ENCODE peak calls at places on chromosomes 12 and 14, in five cellular contexts. One of them, this sample, is unnamed.
A peak's percentile ranks its signal among the peaks of the same experiment; 100 is the strongest.

GRCh38 chr14:69572634-69573135 is 2.0 kb downstream of the CCDC177 start:
- DNase-seq in Peyer's patch: no peak
- DNase-seq in endothelial cell of umbilical vein: no peak
- DNase-seq in fibroblast of lung: no peak
- DNase-seq in heart right ventricle: no peak
- DNase-seq in this sample: no peak

GRCh38 chr12:54068423-54069070 is 14.9 kb downstream of the HOXC4 start:
- DNase-seq in heart right ventricle: no peak
- DNase-seq in Peyer's patch: no peak
- DNase-seq in endothelial cell of umbilical vein: no peak
- DNase-seq in fibroblast of lung: no peak
- DNase-seq in this sample: no peak

GRCh38 chr12:43115441-43116160 is 436.4 kb downstream of the ADAMTS20 start:
- DNase-seq in endothelial cell of umbilical vein: no peak
- DNase-seq in Peyer's patch: no peak
- DNase-seq in heart right ventricle: no peak
- DNase-seq in fibroblast of lung: no peak
- DNase-seq in this sample: no peak

GRCh38 chr14:64704743-64705405 is 650 bp downstream of the PLEKHG3 start:
- DNase-seq in heart right ventricle: no peak
- DNase-seq in Peyer's patch: peak; percentile 53
- DNase-seq in endothelial cell of umbilical vein: no peak
- DNase-seq in fibroblast of lung: no peak
- DNase-seq in this sample: peak; percentile 63

GRCh38 chr14:81826080-81826479 is 292.4 kb upstream of the SEL1L start:
- DNase-seq in fibroblast of lung: no peak
- DNase-seq in endothelial cell of umbilical vein: no peak
- DNase-seq in heart right ventricle: no peak
- DNase-seq in Peyer's patch: no peak
- DNase-seq in this sample: no peak

GRCh38 chr14:41605550-41606248 is 977 bp upstream of the LRFN5 start:
- DNase-seq in Peyer's patch: no peak
- DNase-seq in fibroblast of lung: peak; percentile 61
- DNase-seq in endothelial cell of umbilical vein: no peak
- DNase-seq in heart right ventricle: no peak
- DNase-seq in this sample: peak; percentile 44

GRCh38 chr12:6605425-6606330 is 1.5 kb downstream of the CHD4 start:
- DNase-seq in heart right ventricle: peak; percentile 8
- DNase-seq in endothelial cell of umbilical vein: peak; percentile 15
- DNase-seq in Peyer's patch: no peak
- DNase-seq in fibroblast of lung: no peak
- DNase-seq in this sample: peak; percentile 59

GRCh38 chr12:79934309-79935020 is 432 bp downstream of the PPP1R12A start:
- DNase-seq in fibroblast of lung: peak; percentile 55
- DNase-seq in endothelial cell of umbilical vein: no peak
- DNase-seq in heart right ventricle: peak; percentile 58
- DNase-seq in Peyer's patch: no peak
- DNase-seq in this sample: peak; percentile 73

GRCh38 chr12:6340745-6341438 is 984 bp downstream of the TNFRSF1A start:
- DNase-seq in endothelial cell of umbilical vein: peak; percentile 21
- DNase-seq in heart right ventricle: no peak
- DNase-seq in fibroblast of lung: no peak
- DNase-seq in Peyer's patch: no peak
- DNase-seq in this sample: no peak

GRCh38 chr12:88578821-88579518 is 1.3 kb downstream of the KITLG start:
- DNase-seq in heart right ventricle: no peak
- DNase-seq in Peyer's patch: peak; percentile 55
- DNase-seq in fibroblast of lung: no peak
- DNase-seq in endothelial cell of umbilical vein: peak; percentile 49
- DNase-seq in this sample: peak; percentile 48

GRCh38 chr12:57815177-57816000 is 3.1 kb downstream of the AVIL start:
- DNase-seq in fibroblast of lung: no peak
- DNase-seq in endothelial cell of umbilical vein: no peak
- DNase-seq in Peyer's patch: no peak
- DNase-seq in heart right ventricle: no peak
- DNase-seq in this sample: no peak

GRCh38 chr12:125184213-125184952 is 119.1 kb downstream of the AACS start:
- DNase-seq in endothelial cell of umbilical vein: no peak
- DNase-seq in fibroblast of lung: no peak
- DNase-seq in Peyer's patch: no peak
- DNase-seq in heart right ventricle: no peak
- DNase-seq in this sample: no peak

GRCh38 chr14:32078030-32078793 is 1.1 kb downstream of the ARHGAP5 start:
- DNase-seq in heart right ventricle: peak; percentile 46
- DNase-seq in endothelial cell of umbilical vein: peak; percentile 67
- DNase-seq in fibroblast of lung: peak; percentile 55
- DNase-seq in Peyer's patch: peak; percentile 71
- DNase-seq in this sample: peak; percentile 72

GRCh38 chr14:95361373-95362179 is 41.9 kb upstream of the CLMN start:
- DNase-seq in fibroblast of lung: peak; percentile 6
- DNase-seq in Peyer's patch: peak; percentile 81
- DNase-seq in heart right ventricle: peak; percentile 34
- DNase-seq in endothelial cell of umbilical vein: peak; percentile 36
- DNase-seq in this sample: no peak

GRCh38 chr12:127310548-127310947 is 956.4 kb upstream of the TMEM132C start:
- DNase-seq in fibroblast of lung: no peak
- DNase-seq in Peyer's patch: no peak
- DNase-seq in heart right ventricle: no peak
- DNase-seq in endothelial cell of umbilical vein: no peak
- DNase-seq in this sample: no peak

GRCh38 chr14:59926534-59926933 is 6.6 kb downstream of the LRRC9 start:
- DNase-seq in endothelial cell of umbilical vein: no peak
- DNase-seq in Peyer's patch: no peak
- DNase-seq in heart right ventricle: no peak
- DNase-seq in fibroblast of lung: no peak
- DNase-seq in this sample: no peak

GRCh38 chr12:22518067-22518719 is 26.1 kb downstream of the C2CD5 start:
- DNase-seq in Peyer's patch: no peak
- DNase-seq in endothelial cell of umbilical vein: peak; percentile 86
- DNase-seq in fibroblast of lung: peak; percentile 65
- DNase-seq in heart right ventricle: peak; percentile 47
- DNase-seq in this sample: no peak

GRCh38 chr12:69052613-69053408 is 119.8 kb upstream of the CPM start:
- DNase-seq in Peyer's patch: no peak
- DNase-seq in heart right ventricle: no peak
- DNase-seq in endothelial cell of umbilical vein: peak; percentile 62
- DNase-seq in fibroblast of lung: peak; percentile 73
- DNase-seq in this sample: peak; percentile 90

GRCh38 chr12:113103756-113104450 is 31.7 kb downstream of the RASAL1 start:
- DNase-seq in endothelial cell of umbilical vein: no peak
- DNase-seq in fibroblast of lung: no peak
- DNase-seq in heart right ventricle: no peak
- DNase-seq in Peyer's patch: peak; percentile 82
- DNase-seq in this sample: no peak

GRCh38 chr14:96962337-96962736 is 165.2 kb downstream of the VRK1 start:
- DNase-seq in fibroblast of lung: no peak
- DNase-seq in Peyer's patch: peak; percentile 67
- DNase-seq in heart right ventricle: no peak
- DNase-seq in endothelial cell of umbilical vein: no peak
- DNase-seq in this sample: no peak

GRCh38 chr12:26787125-26787495 is 45.9 kb downstream of the ITPR2 start:
- DNase-seq in Peyer's patch: no peak
- DNase-seq in heart right ventricle: peak; percentile 16
- DNase-seq in endothelial cell of umbilical vein: peak; percentile 96
- DNase-seq in fibroblast of lung: peak; percentile 68
- DNase-seq in this sample: peak; percentile 61

GRCh38 chr12:107567871-107568619 is 117.6 kb upstream of the PWP1 start:
- DNase-seq in heart right ventricle: no peak
- DNase-seq in Peyer's patch: no peak
- DNase-seq in fibroblast of lung: no peak
- DNase-seq in endothelial cell of umbilical vein: no peak
- DNase-seq in this sample: no peak

GRCh38 chr12:6182279-6182898 is 17.8 kb upstream of the CD9 start:
- DNase-seq in endothelial cell of umbilical vein: peak; percentile 89
- DNase-seq in Peyer's patch: peak; percentile 68
- DNase-seq in heart right ventricle: peak; percentile 69
- DNase-seq in fibroblast of lung: peak; percentile 96
- DNase-seq in this sample: peak; percentile 92

GRCh38 chr12:28578361-28578760 is 388.1 kb downstream of the CCDC91 start:
- DNase-seq in heart right ventricle: no peak
- DNase-seq in endothelial cell of umbilical vein: no peak
- DNase-seq in fibroblast of lung: no peak
- DNase-seq in Peyer's patch: no peak
- DNase-seq in this sample: peak; percentile 55

GRCh38 chr12:2640281-2640680 is 154.5 kb upstream of the FKBP4 start:
- DNase-seq in endothelial cell of umbilical vein: no peak
- DNase-seq in fibroblast of lung: no peak
- DNase-seq in heart right ventricle: no peak
- DNase-seq in Peyer's patch: peak; percentile 29
- DNase-seq in this sample: peak; percentile 52

GRCh38 chr14:36585100-36585499 is 2.7 kb upstream of the NKX2-8 start:
- DNase-seq in endothelial cell of umbilical vein: no peak
- DNase-seq in fibroblast of lung: no peak
- DNase-seq in Peyer's patch: no peak
- DNase-seq in heart right ventricle: no peak
- DNase-seq in this sample: no peak

GRCh38 chr14:65471038-65471878 is 58.7 kb downstream of the FUT8 start:
- DNase-seq in endothelial cell of umbilical vein: no peak
- DNase-seq in fibroblast of lung: no peak
- DNase-seq in heart right ventricle: no peak
- DNase-seq in Peyer's patch: no peak
- DNase-seq in this sample: no peak

GRCh38 chr14:59020382-59020781 is 168.1 kb upstream of the DAAM1 start:
- DNase-seq in heart right ventricle: no peak
- DNase-seq in endothelial cell of umbilical vein: peak; percentile 35
- DNase-seq in Peyer's patch: no peak
- DNase-seq in fibroblast of lung: peak; percentile 51
- DNase-seq in this sample: peak; percentile 50

GRCh38 chr14:49999216-49999761 is 106.4 kb downstream of the ARF6 start:
- DNase-seq in Peyer's patch: peak; percentile 97
- DNase-seq in endothelial cell of umbilical vein: peak; percentile 76
- DNase-seq in heart right ventricle: peak; percentile 82
- DNase-seq in fibroblast of lung: peak; percentile 69
- DNase-seq in this sample: peak; percentile 86

GRCh38 chr14:75339059-75339458 is 60.4 kb downstream of the FOS start:
- DNase-seq in endothelial cell of umbilical vein: no peak
- DNase-seq in fibroblast of lung: peak; percentile 54
- DNase-seq in heart right ventricle: no peak
- DNase-seq in Peyer's patch: no peak
- DNase-seq in this sample: peak; percentile 65
- H3K36me3 ChIP-seq in endothelial cell of umbilical vein: no peaks in the 10 kb centered on the region
- H3K36me3 ChIP-seq in fibroblast of lung: no peaks in the 10 kb centered on the region
- H3K36me3 ChIP-seq in heart right ventricle: no peaks in the 10 kb centered on the region
- H3K36me3 ChIP-seq in Peyer's patch: no peaks in the 10 kb centered on the region
- H3K36me3 ChIP-seq in this sample: no peaks in the 10 kb centered on the region

GRCh38 chr14:54768501-54768900 is 134.1 kb downstream of the GCH1 start:
- DNase-seq in Peyer's patch: no peak
- DNase-seq in fibroblast of lung: no peak
- DNase-seq in heart right ventricle: no peak
- DNase-seq in endothelial cell of umbilical vein: no peak
- DNase-seq in this sample: no peak
- H3K36me3 ChIP-seq in Peyer's patch: no peaks in the 10 kb centered on the region
- H3K36me3 ChIP-seq in fibroblast of lung: peaks cover 28% of the 10 kb centered on the region
- H3K36me3 ChIP-seq in heart right ventricle: peaks cover 55% of the 10 kb centered on the region
- H3K36me3 ChIP-seq in endothelial cell of umbilical vein: peaks cover 41% of the 10 kb centered on the region
- H3K36me3 ChIP-seq in this sample: peaks cover 65% of the 10 kb centered on the region

GRCh38 chr12:60415361-60415760 is 819.5 kb downstream of the SLC16A7 start:
- DNase-seq in heart right ventricle: no peak
- DNase-seq in fibroblast of lung: peak; percentile 97
- DNase-seq in Peyer's patch: no peak
- DNase-seq in endothelial cell of umbilical vein: peak; percentile 21
- DNase-seq in this sample: no peak
- H3K36me3 ChIP-seq in heart right ventricle: no peaks in the 10 kb centered on the region
- H3K36me3 ChIP-seq in fibroblast of lung: no peaks in the 10 kb centered on the region
- H3K36me3 ChIP-seq in Peyer's patch: no peaks in the 10 kb centered on the region
- H3K36me3 ChIP-seq in endothelial cell of umbilical vein: no peaks in the 10 kb centered on the region
- H3K36me3 ChIP-seq in this sample: no peaks in the 10 kb centered on the region

DNA sequence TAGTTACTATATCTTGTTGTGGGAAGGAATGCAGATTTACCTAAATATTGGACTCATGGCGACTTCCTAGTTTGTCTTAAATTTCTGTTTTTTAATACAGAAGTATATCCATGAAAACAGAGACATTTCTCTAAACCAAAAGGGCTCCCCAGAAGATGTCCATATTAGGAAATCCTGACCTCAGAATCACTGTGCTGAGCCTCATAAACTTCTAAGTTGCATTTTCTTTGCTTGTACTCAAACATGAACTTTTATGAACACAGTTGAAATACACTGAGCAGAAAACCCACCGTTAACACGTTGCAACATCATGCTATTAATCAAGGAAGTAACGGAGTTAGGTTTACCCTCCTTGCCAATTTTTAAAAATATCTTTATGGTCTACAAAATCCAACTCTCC is 42.9 kb upstream of the NR2C1 start:
- DNase-seq in endothelial cell of umbilical vein: no peak
- DNase-seq in heart right ventricle: no peak
- DNase-seq in Peyer's patch: no peak
- DNase-seq in fibroblast of lung: peak; percentile 14
- DNase-seq in this sample: no peak
- H3K36me3 ChIP-seq in endothelial cell of umbilical vein: peaks cover 3% of the 10 kb centered on the region
- H3K36me3 ChIP-seq in heart right ventricle: peaks cover 14% of the 10 kb centered on the region
- H3K36me3 ChIP-seq in Peyer's patch: no peaks in the 10 kb centered on the region
- H3K36me3 ChIP-seq in fibroblast of lung: no peaks in the 10 kb centered on the region
- H3K36me3 ChIP-seq in this sample: peaks cover 4% of the 10 kb centered on the region

DNA sequence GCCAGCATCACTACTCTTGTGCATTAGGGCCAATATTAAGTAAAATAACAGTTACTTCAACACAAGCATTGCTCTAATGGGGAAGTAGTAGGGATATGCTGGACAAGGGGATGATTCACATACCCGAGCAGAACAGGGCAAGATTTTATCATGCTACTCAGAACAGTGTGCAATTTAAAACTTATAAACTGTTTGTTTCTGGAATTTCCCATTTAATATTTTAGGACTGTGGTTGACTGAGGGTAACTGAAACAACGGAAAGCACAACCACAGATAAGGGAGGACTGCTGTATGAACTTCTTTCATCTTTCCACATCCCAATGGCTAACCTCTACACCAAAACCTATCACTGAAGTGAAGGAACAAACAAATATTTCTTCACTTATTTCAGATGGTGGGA is 36.8 kb downstream of the SARNP start:
- DNase-seq in endothelial cell of umbilical vein: no peak
- DNase-seq in fibroblast of lung: no peak
- DNase-seq in Peyer's patch: no peak
- DNase-seq in heart right ventricle: no peak
- DNase-seq in this sample: peak; percentile 52
- H3K36me3 ChIP-seq in endothelial cell of umbilical vein: peaks cover 10% of the 10 kb centered on the region
- H3K36me3 ChIP-seq in fibroblast of lung: peaks cover 9% of the 10 kb centered on the region
- H3K36me3 ChIP-seq in Peyer's patch: no peaks in the 10 kb centered on the region
- H3K36me3 ChIP-seq in heart right ventricle: peaks cover 98% of the 10 kb centered on the region
- H3K36me3 ChIP-seq in this sample: peaks cover 93% of the 10 kb centered on the region

DNA sequence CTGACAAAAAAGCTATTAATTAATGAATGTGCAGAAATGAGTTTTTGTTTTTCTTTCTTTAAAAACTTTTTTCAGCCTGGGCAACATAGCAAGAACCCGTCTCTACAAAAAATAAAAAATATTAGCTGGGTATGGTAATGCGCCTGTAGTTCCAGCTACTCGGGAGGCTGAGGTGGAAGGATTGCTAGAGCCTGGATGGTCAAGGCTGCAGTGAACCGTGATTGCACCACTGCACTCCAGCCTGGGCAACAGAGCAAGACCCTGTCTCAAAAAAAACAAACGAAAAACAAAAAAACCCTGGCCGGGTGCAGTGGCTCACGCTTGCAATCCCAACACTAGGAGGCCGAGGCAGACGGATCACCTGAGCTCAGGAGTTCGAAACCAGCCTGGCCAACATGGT is 7.9 kb downstream of the GIT2 start:
- DNase-seq in heart right ventricle: no peak
- DNase-seq in endothelial cell of umbilical vein: no peak
- DNase-seq in Peyer's patch: no peak
- DNase-seq in fibroblast of lung: no peak
- DNase-seq in this sample: no peak
- H3K36me3 ChIP-seq in heart right ventricle: peaks cover 87% of the 10 kb centered on the region
- H3K36me3 ChIP-seq in endothelial cell of umbilical vein: peaks cover 7% of the 10 kb centered on the region
- H3K36me3 ChIP-seq in Peyer's patch: no peaks in the 10 kb centered on the region
- H3K36me3 ChIP-seq in fibroblast of lung: peaks cover 7% of the 10 kb centered on the region
- H3K36me3 ChIP-seq in this sample: peaks cover 62% of the 10 kb centered on the region